ENCODE peak calls at places on chromosomes 6 and 20, in eight cellular contexts. O, K, Z, E, U, X, G and L are unnamed samples.

GRCh38 chr20:60086936-60087562 is 128.8 kb downstream of the CDH26 start:
- DNase-seq in O (no peak), K (no peak), Z (no peak), E (no peak), U (no peak), X (no peak), G (no peak), L (no peak)

GRCh38 chr20:58713801-58714339 is 21.3 kb downstream of the NPEPL1 start:
- DNase-seq in O (peak; percentile 18), K (peak; percentile 51), Z (no peak), E (peak; percentile 4), U (no peak), X (peak; percentile 5), G (no peak), L (peak; percentile 38)

GRCh38 chr20:61955668-61956395 is 109.8 kb downstream of the TAF4 start:
- DNase-seq in O (no peak), K (no peak), Z (no peak), E (no peak), U (no peak), X (no peak), G (no peak), L (no peak)

GRCh38 chr20:22531056-22531615 is 53.2 kb downstream of the FOXA2 start:
- DNase-seq in O (no peak), K (no peak), Z (no peak), E (no peak), U (no peak), X (no peak), G (no peak), L (no peak)

GRCh38 chr6:165729307-165729936 is 66.4 kb upstream of the PDE10A start:
- DNase-seq in O (peak; percentile 43), K (no peak), Z (no peak), E (no peak), U (peak; percentile 49), X (no peak), G (peak; percentile 6), L (no peak)

GRCh38 chr6:90406142-90406794 is 109.6 kb upstream of the BACH2 start:
- DNase-seq in O (no peak), K (no peak), Z (no peak), E (no peak), U (no peak), X (no peak), G (peak; percentile 32), L (no peak)

GRCh38 chr6:110491644-110492317 is 15.4 kb upstream of the SLC22A16 start:
- DNase-seq in O (no peak), K (no peak), Z (no peak), E (no peak), U (no peak), X (no peak), G (no peak), L (no peak)

GRCh38 chr6:161409353-161409752 is 135.5 kb upstream of the AGPAT4 start:
- DNase-seq in O (no peak), K (no peak), Z (no peak), E (no peak), U (no peak), X (no peak), G (no peak), L (no peak)

GRCh38 chr6:53090576-53090975 is 25.4 kb downstream of the FBXO9 start:
- DNase-seq in O (no peak), K (no peak), Z (no peak), E (no peak), U (no peak), X (no peak), G (no peak), L (no peak)

GRCh38 chr20:31861346-31862156 is 8.8 kb downstream of the DUSP15 start:
- DNase-seq in O (peak; percentile 48), K (peak; percentile 85), Z (peak; percentile 62), E (no peak), U (peak; percentile 96), X (no peak), G (peak; percentile 35), L (peak; percentile 91)

GRCh38 chr20:20814685-20815084 is 102.2 kb upstream of the RALGAPA2 start:
- DNase-seq in O (no peak), K (no peak), Z (no peak), E (no peak), U (peak; percentile 44), X (no peak), G (no peak), L (no peak)

GRCh38 chr6:84263557-84263956 is 36.1 kb upstream of the CEP162 start:
- DNase-seq in O (no peak), K (no peak), Z (no peak), E (no peak), U (peak; percentile 8), X (no peak), G (no peak), L (no peak)

GRCh38 chr6:136669299-136669699 is 119.1 kb upstream of the MAP7 start:
- DNase-seq in O (no peak), K (no peak), Z (no peak), E (peak; percentile 13), U (no peak), X (no peak), G (no peak), L (no peak)

GRCh38 chr6:14058735-14059134 is 58.8 kb upstream of the CD83 start:
- DNase-seq in O (no peak), K (no peak), Z (no peak), E (no peak), U (no peak), X (no peak), G (no peak), L (no peak)

GRCh38 chr6:31352497-31353368 is 4.2 kb downstream of the HLA-B start:
- DNase-seq in O (no peak), K (no peak), Z (peak; percentile 56), E (no peak), U (no peak), X (no peak), G (no peak), L (no peak)

GRCh38 chr6:46160102-46160501 is 10.7 kb downstream of the ENPP5 start:
- DNase-seq in O (no peak), K (no peak), Z (no peak), E (no peak), U (no peak), X (no peak), G (no peak), L (no peak)

GRCh38 chr20:36063916-36064660 is 90.5 kb upstream of the EPB41L1 start:
- DNase-seq in O (no peak), K (no peak), Z (no peak), E (no peak), U (no peak), X (no peak), G (no peak), L (no peak)

GRCh38 chr6:105207524-105208269 is 27.9 kb upstream of the POPDC3 start:
- DNase-seq in O (no peak), K (no peak), Z (no peak), E (no peak), U (no peak), X (no peak), G (no peak), L (no peak)

GRCh38 chr20:64103871-64104666 is 3.3 kb downstream of the NPBWR2 start:
- DNase-seq in O (no peak), K (peak; percentile 28), Z (no peak), E (no peak), U (no peak), X (no peak), G (no peak), L (no peak)

DNA sequence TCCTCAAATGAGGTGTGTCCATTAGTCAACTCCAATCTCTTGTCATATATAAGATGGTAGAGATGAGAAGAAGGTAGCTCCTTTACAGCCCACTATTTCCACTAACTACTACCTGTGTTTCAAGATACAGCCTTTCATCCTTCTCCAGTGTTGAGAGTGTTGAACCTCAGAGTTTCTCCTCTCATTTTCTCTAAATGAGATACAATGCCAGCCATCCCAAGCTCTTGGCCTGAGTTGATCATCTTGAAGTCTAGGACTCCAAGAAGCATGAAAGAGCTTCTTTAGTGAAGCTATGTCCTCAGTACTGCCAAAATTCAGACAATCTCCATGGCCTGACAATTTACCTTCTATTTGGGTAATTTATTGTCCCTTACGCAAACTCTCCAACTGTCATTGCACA is 548 bp upstream of the HLA-DRA start:
- DNase-seq in O (no peak), K (no peak), Z (no peak), E (no peak), U (no peak), X (no peak), G (no peak), L (no peak)
- H3K4me1 ChIP-seq in O (peaks cover 3% of the 10 kb centered on the region), K (peaks cover 46% of the 10 kb centered on the region), Z (peaks cover 8% of the 10 kb centered on the region), E (no peaks in the 10 kb centered on the region), U (no peaks in the 10 kb centered on the region), X (no peaks in the 10 kb centered on the region), G (no peaks in the 10 kb centered on the region), L (no peaks in the 10 kb centered on the region)

DNA sequence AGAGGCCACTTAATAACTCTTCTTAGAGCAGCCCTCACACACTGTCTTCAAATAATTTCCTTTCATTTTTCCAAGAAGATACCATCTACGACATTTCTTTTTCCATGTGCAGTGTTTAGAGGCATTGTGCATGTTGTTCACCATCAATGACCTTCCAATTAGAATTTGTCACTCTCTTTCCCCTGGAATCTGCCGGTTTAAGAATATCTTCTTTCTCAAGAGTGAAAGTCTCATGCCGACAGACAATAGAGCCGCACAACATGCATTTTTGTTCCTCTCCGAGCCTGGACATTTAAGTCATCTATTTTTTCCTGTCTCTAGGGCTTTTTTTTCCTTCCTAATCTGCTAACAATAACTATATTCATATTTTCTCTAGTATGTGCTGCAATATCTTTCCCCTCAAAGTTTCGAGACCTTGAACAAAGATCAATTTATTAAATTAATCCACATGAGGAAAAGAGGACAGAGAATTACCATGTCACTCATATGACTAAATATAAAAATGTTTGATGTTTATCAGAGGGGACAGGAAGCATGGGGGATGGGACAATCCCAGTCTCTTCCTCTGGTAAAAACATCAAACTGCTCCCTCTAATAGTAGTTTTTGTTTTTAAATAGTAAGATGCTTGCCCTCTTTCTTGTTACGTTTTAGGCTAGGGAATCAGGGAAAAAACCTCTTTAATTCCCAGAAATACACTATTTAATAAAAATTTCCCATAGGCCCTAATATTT is 893.4 kb downstream of the C6orf118 start:
- DNase-seq in O (no peak), K (no peak), Z (no peak), E (no peak), U (peak; percentile 8), X (no peak), G (no peak), L (no peak)
- H3K9me3 ChIP-seq in O (no peaks in the 10 kb centered on the region), K (no peaks in the 10 kb centered on the region), Z (no peaks in the 10 kb centered on the region), E (no peaks in the 10 kb centered on the region), U (no peaks in the 10 kb centered on the region), X (no peaks in the 10 kb centered on the region), G (peaks cover 12% of the 10 kb centered on the region), L (no peaks in the 10 kb centered on the region)

DNA sequence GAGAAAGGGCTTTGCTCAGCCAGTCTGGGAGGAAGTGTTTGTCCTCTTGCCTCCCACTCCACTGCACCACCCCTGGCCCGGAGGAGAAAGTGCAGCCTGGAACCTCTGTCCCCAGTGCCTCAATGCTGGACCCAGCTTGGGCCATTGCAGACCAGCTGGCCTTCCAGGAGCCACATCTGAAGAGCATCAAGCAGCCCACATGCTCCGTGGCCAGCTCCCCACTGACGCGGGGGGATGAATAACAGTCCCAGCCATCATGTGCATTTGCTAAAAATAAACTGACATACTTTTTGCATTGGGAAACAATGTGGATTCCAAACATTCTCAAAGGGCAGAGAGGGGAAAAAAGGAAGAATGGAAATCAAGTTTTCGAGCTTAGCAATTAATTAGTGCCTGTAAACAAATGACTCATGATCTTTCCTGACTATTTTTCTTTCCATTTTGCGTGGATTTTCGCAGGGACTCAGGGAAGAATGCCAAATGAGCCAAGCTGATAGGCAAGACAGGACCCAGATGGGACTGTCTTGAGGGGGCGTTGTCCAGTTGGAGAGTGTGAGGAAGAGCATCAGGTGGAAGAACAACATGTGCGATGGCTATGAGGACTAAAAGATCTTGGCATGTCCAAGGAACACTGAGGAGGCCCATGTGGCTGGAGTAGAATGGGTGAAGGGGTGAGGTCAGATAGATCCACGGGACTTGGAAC is 34.1 kb downstream of the CEBPB start:
- DNase-seq in O (peak; percentile 54), K (peak; percentile 83), Z (no peak), E (no peak), U (no peak), X (peak; percentile 86), G (no peak), L (peak; percentile 74)
- H3K4me1 ChIP-seq in O (peaks cover 8% of the 10 kb centered on the region), K (peaks cover 75% of the 10 kb centered on the region), Z (no peaks in the 10 kb centered on the region), E (no peaks in the 10 kb centered on the region), U (no peaks in the 10 kb centered on the region), X (peaks cover 14% of the 10 kb centered on the region), G (peaks cover 16% of the 10 kb centered on the region), L (peaks cover 6% of the 10 kb centered on the region)

GRCh38 chr6:145789443-145789842 is 25.2 kb downstream of the FBXO30 start:
- DNase-seq in O (no peak), K (no peak), Z (no peak), E (no peak), U (no peak), X (no peak), G (no peak), L (no peak)
- H3K9me3 ChIP-seq in O (no peaks in the 10 kb centered on the region), K (no peaks in the 10 kb centered on the region), Z (no peaks in the 10 kb centered on the region), E (no peaks in the 10 kb centered on the region), U (no peaks in the 10 kb centered on the region), X (peaks cover 5% of the 10 kb centered on the region), G (no peaks in the 10 kb centered on the region), L (no peaks in the 10 kb centered on the region)